ENCODE peak calls at places on chromosomes 16 and 17, in five cellular contexts. One of them, this sample, is unnamed.

GRCh38 chr17:21213491-21214014 is 408 bp downstream of the TMEM11 start:
- DNase-seq in fibroblast of lung: no peak
- DNase-seq in PC-9: no peak
- DNase-seq in GM23248: peak; percentile 80
- DNase-seq in PC-3: no peak
- DNase-seq in this sample: peak; percentile 27

GRCh38 chr17:13420294-13421277 is 181.1 kb downstream of the HS3ST3A1 start:
- DNase-seq in fibroblast of lung: peak; percentile 81
- DNase-seq in PC-9: peak; percentile 37
- DNase-seq in GM23248: peak; percentile 85
- DNase-seq in PC-3: peak; percentile 93
- DNase-seq in this sample: no peak

GRCh38 chr16:83932955-83933673 is 19.9 kb upstream of the OSGIN1 start:
- DNase-seq in fibroblast of lung: peak; percentile 45
- DNase-seq in PC-9: no peak
- DNase-seq in GM23248: peak; percentile 28
- DNase-seq in PC-3: no peak
- DNase-seq in this sample: no peak

GRCh38 chr16:80993293-80993691 is 13.4 kb downstream of the CMC2 start:
- DNase-seq in fibroblast of lung: peak; percentile 98
- DNase-seq in PC-9: peak; percentile 84
- DNase-seq in GM23248: peak; percentile 93
- DNase-seq in PC-3: no peak
- DNase-seq in this sample: peak; percentile 41

GRCh38 chr17:45376171-45376564 is 56.5 kb downstream of the ARHGAP27 start:
- DNase-seq in fibroblast of lung: no peak
- DNase-seq in PC-9: no peak
- DNase-seq in GM23248: no peak
- DNase-seq in PC-3: no peak
- DNase-seq in this sample: no peak

GRCh38 chr16:11478431-11479119 is 108.1 kb downstream of the LITAF start:
- DNase-seq in fibroblast of lung: no peak
- DNase-seq in PC-9: no peak
- DNase-seq in GM23248: no peak
- DNase-seq in PC-3: no peak
- DNase-seq in this sample: no peak

GRCh38 chr16:17301184-17301583 is 169.6 kb downstream of the XYLT1 start:
- DNase-seq in fibroblast of lung: no peak
- DNase-seq in PC-9: no peak
- DNase-seq in GM23248: no peak
- DNase-seq in PC-3: no peak
- DNase-seq in this sample: no peak

GRCh38 chr16:17803625-17804410 is 333.1 kb upstream of the XYLT1 start:
- DNase-seq in fibroblast of lung: peak; percentile 98
- DNase-seq in PC-9: no peak
- DNase-seq in GM23248: peak; percentile 44
- DNase-seq in PC-3: no peak
- DNase-seq in this sample: no peak

GRCh38 chr16:27703121-27703520 is 153.2 kb downstream of the KATNIP start:
- DNase-seq in fibroblast of lung: no peak
- DNase-seq in PC-9: no peak
- DNase-seq in GM23248: no peak
- DNase-seq in PC-3: no peak
- DNase-seq in this sample: no peak

GRCh38 chr17:7218774-7219173 is 862 bp downstream of the DLG4 start:
- DNase-seq in fibroblast of lung: no peak
- DNase-seq in PC-9: no peak
- DNase-seq in GM23248: no peak
- DNase-seq in PC-3: no peak
- DNase-seq in this sample: peak; percentile 15

GRCh38 chr17:55344514-55344997 is 77.1 kb downstream of the MMD start:
- DNase-seq in fibroblast of lung: no peak
- DNase-seq in PC-9: no peak
- DNase-seq in GM23248: no peak
- DNase-seq in PC-3: no peak
- DNase-seq in this sample: no peak

GRCh38 chr17:68588362-68588761 is 12.8 kb downstream of the FAM20A start:
- DNase-seq in fibroblast of lung: no peak
- DNase-seq in PC-9: no peak
- DNase-seq in GM23248: no peak
- DNase-seq in PC-3: no peak
- DNase-seq in this sample: no peak
- H3K4me1 ChIP-seq in fibroblast of lung: no peaks in the 10 kb centered on the region
- H3K4me1 ChIP-seq in PC-9: no peaks in the 10 kb centered on the region
- H3K4me1 ChIP-seq in GM23248: peaks cover 42% of the 10 kb centered on the region
- H3K4me1 ChIP-seq in PC-3: no peaks in the 10 kb centered on the region
- H3K4me1 ChIP-seq in this sample: no peaks in the 10 kb centered on the region

GRCh38 chr16:87382023-87382785 is 1.4 kb downstream of the FBXO31 start:
- DNase-seq in fibroblast of lung: no peak
- DNase-seq in PC-9: no peak
- DNase-seq in GM23248: peak; percentile 40
- DNase-seq in PC-3: no peak
- DNase-seq in this sample: no peak

GRCh38 chr16:87383522-87384161 is at the start of gene FBXO31:
- DNase-seq in fibroblast of lung: peak; percentile 90
- DNase-seq in PC-9: peak; percentile 75
- DNase-seq in GM23248: peak; percentile 95
- DNase-seq in PC-3: peak; percentile 64
- DNase-seq in this sample: peak; percentile 95

GRCh38 chr16:87387942-87388817 is 4.0 kb upstream of the MAP1LC3B start:
- DNase-seq in fibroblast of lung: peak; percentile 99
- DNase-seq in PC-9: peak; percentile 99
- DNase-seq in GM23248: peak; percentile 97
- DNase-seq in PC-3: peak; percentile 96
- DNase-seq in this sample: peak; percentile 98

GRCh38 chr16:87380875-87381274 is 2.7 kb downstream of the FBXO31 start:
- DNase-seq in fibroblast of lung: peak; percentile 23
- DNase-seq in PC-9: no peak
- DNase-seq in GM23248: peak; percentile 64
- DNase-seq in PC-3: no peak
- DNase-seq in this sample: no peak

DNA sequence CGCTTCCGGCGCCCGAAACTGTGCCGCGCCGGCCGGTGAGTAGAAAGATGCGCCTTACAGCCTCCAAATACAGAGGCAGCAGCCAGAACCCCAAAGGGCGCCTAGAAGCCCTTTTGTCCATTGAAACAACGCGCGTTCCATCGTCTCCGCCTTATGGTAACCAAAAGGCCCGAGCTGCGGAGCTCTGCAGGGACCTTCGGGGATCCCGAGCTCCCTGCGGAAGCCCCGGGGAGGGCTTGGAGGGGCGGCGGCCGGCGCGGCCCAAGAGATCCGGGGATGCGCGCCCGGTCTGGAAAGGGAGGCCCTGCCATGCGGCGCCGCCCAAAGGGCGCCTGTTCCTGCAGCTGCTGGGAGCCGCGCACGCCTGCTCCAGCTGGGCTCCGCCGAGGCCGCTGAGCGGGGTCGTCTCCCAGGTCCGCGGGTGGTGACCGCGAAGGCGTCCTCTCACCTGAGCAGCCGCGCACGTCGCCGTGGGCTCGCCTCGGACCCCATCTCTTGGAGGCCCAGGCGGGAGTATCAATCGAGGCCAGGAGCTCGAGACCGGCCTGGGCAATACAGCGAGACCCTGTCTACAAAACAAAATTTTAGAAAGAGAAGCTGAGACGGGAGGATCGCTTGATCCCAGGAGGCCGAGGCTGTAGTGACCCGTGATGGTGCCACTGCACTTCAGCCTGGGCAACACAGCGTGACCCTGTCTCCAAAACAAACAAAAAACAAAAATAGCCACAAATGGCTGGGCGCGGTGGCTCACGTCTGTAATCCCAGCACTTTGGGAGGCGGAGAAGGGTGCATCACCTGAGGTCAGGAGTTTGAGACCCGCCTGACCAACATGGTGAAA is 805 bp upstream of the FBXO31 start:
- DNase-seq in fibroblast of lung: no peak
- DNase-seq in PC-9: peak; percentile 63
- DNase-seq in GM23248: peak; percentile 80
- DNase-seq in PC-3: no peak
- DNase-seq in this sample: no peak
- TF ChIP-seq EZH2 in fibroblast of lung: no peak
- TF ChIP-seq EZH2 in PC-9: no peak
- TF ChIP-seq EZH2 in GM23248: no peak
- TF ChIP-seq EZH2 in PC-3: no peak
- TF ChIP-seq EZH2 in this sample: no peak

GRCh38 chr17:40327735-40328385 is 18.9 kb downstream of the RARA start:
- DNase-seq in fibroblast of lung: no peak
- DNase-seq in PC-9: peak; percentile 17
- DNase-seq in GM23248: peak; percentile 66
- DNase-seq in PC-3: no peak
- DNase-seq in this sample: no peak
- H3K27ac ChIP-seq in fibroblast of lung: no peak overlapping the region
- H3K27ac ChIP-seq in PC-9: no peak overlapping the region
- H3K27ac ChIP-seq in GM23248: peak overlapping the region; percentile 59
- H3K27ac ChIP-seq in PC-3: no peak overlapping the region
- H3K27ac ChIP-seq in this sample: peak overlapping the region; percentile 54

GRCh38 chr17:4248504-4249277 is 15.1 kb downstream of the ANKFY1 start:
- DNase-seq in fibroblast of lung: no peak
- DNase-seq in PC-9: no peak
- DNase-seq in GM23248: no peak
- DNase-seq in PC-3: no peak
- DNase-seq in this sample: no peak

GRCh38 chr17:4247981-4248388 is 15.8 kb downstream of the ANKFY1 start:
- DNase-seq in fibroblast of lung: no peak
- DNase-seq in PC-9: peak; percentile 88
- DNase-seq in GM23248: no peak
- DNase-seq in PC-3: peak; percentile 62
- DNase-seq in this sample: no peak

GRCh38 chr17:4247361-4247980 is 16.3 kb downstream of the ANKFY1 start:
- DNase-seq in fibroblast of lung: no peak
- DNase-seq in PC-9: no peak
- DNase-seq in GM23248: no peak
- DNase-seq in PC-3: peak; percentile 45
- DNase-seq in this sample: peak; percentile 71

GRCh38 chr17:4249452-4250029 is 14.2 kb downstream of the ANKFY1 start:
- DNase-seq in fibroblast of lung: peak; percentile 39
- DNase-seq in PC-9: no peak
- DNase-seq in GM23248: peak; percentile 70
- DNase-seq in PC-3: peak; percentile 43
- DNase-seq in this sample: peak; percentile 55

GRCh38 chr17:4246674-4247073 is 17.1 kb downstream of the ANKFY1 start:
- DNase-seq in fibroblast of lung: no peak
- DNase-seq in PC-9: no peak
- DNase-seq in GM23248: no peak
- DNase-seq in PC-3: no peak
- DNase-seq in this sample: no peak
- H3K4me1 ChIP-seq in fibroblast of lung: no peaks in the 10 kb centered on the region
- H3K4me1 ChIP-seq in PC-9: peaks cover 32% of the 10 kb centered on the region
- H3K4me1 ChIP-seq in GM23248: peaks cover 9% of the 10 kb centered on the region
- H3K4me1 ChIP-seq in PC-3: peaks cover 21% of the 10 kb centered on the region
- H3K4me1 ChIP-seq in this sample: peaks cover 17% of the 10 kb centered on the region

DNA sequence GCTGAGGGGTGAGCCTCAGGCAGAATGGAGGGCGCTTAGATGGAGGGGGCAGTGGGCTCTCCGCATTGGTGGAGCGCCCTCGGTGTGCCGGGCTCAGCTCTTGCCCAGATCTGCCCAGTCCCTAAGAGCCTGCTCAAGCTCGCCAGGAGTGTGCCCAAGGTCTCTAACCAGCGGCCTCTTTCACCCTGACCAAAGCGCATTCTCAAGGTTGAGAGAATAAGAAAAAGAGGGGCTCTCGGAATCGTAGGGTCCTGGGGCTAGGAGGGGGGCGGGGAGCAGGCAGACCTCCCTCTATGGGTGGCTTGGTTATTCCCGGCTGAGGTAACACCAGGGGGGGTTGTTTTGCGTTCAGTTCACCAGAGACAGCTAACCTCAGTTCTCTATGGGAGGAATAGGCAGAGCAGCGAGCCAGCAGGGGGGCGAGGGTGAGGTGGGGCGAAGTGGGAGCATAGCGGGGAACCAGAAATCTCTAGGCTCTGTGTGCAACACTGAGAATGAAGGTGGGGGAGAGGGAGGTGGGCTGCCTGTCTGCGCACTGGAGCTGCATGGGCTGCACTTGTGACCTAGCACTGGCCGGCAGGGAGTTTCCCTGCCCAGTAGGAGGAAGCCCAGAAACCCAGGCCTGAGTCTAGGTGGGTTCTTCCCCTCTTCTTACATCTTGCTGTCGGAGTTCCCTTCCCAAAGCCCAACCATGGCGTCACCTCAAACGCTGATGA is 3.0 kb downstream of the TMEM132E start:
- DNase-seq in fibroblast of lung: no peak
- DNase-seq in PC-9: no peak
- DNase-seq in GM23248: peak; percentile 10
- DNase-seq in PC-3: no peak
- DNase-seq in this sample: no peak
- TF ChIP-seq EZH2 in fibroblast of lung: no peak
- TF ChIP-seq EZH2 in PC-9: no peak
- TF ChIP-seq EZH2 in GM23248: no peak
- TF ChIP-seq EZH2 in PC-3: no peak
- TF ChIP-seq EZH2 in this sample: no peak

DNA sequence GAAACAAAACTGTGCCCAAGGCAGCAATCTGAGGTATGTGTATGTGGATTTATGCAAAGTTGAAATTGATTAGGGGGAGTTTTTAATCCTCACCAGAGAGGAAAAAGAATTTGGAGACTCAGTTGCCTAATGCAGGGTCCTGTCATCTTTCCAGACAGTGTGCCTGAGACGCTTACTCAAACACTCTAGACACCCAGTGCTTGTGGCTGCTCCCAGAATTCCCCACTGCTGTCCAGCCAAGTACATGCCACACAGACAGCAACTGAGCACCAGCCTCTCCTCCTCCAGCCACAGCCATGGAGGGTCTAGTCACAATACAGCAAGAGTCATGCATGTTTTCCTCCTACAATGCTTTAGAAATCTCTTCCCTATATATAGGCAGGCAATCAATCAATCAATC is 118.1 kb downstream of the HIC1 start:
- DNase-seq in fibroblast of lung: peak; percentile 81
- DNase-seq in PC-9: no peak
- DNase-seq in GM23248: peak; percentile 82
- DNase-seq in PC-3: no peak
- DNase-seq in this sample: no peak
- H3K27ac ChIP-seq in fibroblast of lung: peak overlapping the region; percentile 96
- H3K27ac ChIP-seq in PC-9: no peak overlapping the region
- H3K27ac ChIP-seq in GM23248: peak overlapping the region; percentile 99
- H3K27ac ChIP-seq in PC-3: peak overlapping the region; percentile 70
- H3K27ac ChIP-seq in this sample: no peak overlapping the region

This sample was measured in A673.